ENCODE peak calls at places on chromosomes 7 and 10, in nine cellular contexts. A, Y, X, M, V, G, Q, B and C are unnamed samples. For H3K4me1, the result is how much of the 10 kb centered on the place peaks cover.

GRCh38 chr7:19369806-19370205 is 224.6 kb upstream of the FERD3L start:
- DNase-seq in Q (no peak), Y (no peak), B (no peak), A (no peak), X (no peak), V (no peak), M (no peak), G (no peak), C (no peak)

GRCh38 chr10:12332572-12333381 is 16.6 kb upstream of the CAMK1D start:
- DNase-seq in X (no peak), Y (no peak), G (no peak), M (no peak), A (no peak), Q (no peak), B (peak), V (no peak), C (no peak)

GRCh38 chr10:63700209-63700934 is 179.2 kb downstream of the REEP3 start:
- DNase-seq in A (no peak), Q (no peak), B (peak), V (peak), X (peak), Y (no peak), M (no peak), G (peak), C (peak)

GRCh38 chr10:4519691-4520402 is 306.2 kb upstream of the AKR1E2 start:
- DNase-seq in A (no peak), Q (no peak), M (no peak), Y (no peak), B (no peak), V (no peak), X (no peak), G (no peak), C (no peak)

GRCh38 chr7:27661776-27662489 is 750 bp downstream of the HIBADH start:
- DNase-seq in B (peak), X (no peak), Q (no peak), Y (no peak), V (no peak), M (peak), A (no peak), G (no peak), C (peak)

GRCh38 chr7:140898794-140899548 is 25.8 kb downstream of the BRAF start:
- DNase-seq in V (no peak), X (no peak), A (no peak), Y (no peak), M (no peak), Q (no peak), G (no peak), B (no peak), C (no peak)

GRCh38 chr7:101507791-101508252 is 121.3 kb downstream of the MYL10 start:
- DNase-seq in X (no peak), M (peak), V (peak), G (peak), Y (no peak), A (peak), B (no peak), Q (no peak), C (no peak)

GRCh38 chr7:111107989-111108388 is 17.1 kb downstream of the LRRN3 start:
- DNase-seq in Y (no peak), A (no peak), M (no peak), V (no peak), X (no peak), Q (no peak), G (no peak), B (no peak), C (no peak)

GRCh38 chr10:66637273-66638036 is 288.4 kb upstream of the LRRTM3 start:
- DNase-seq in V (no peak), Q (no peak), B (no peak), G (no peak), X (no peak), Y (no peak), M (no peak), A (no peak), C (no peak)

GRCh38 chr10:35946556-35946955 is 304.5 kb upstream of the FZD8 start:
- DNase-seq in A (no peak), Y (no peak), Q (no peak), X (no peak), B (no peak), M (no peak), G (no peak), V (no peak), C (no peak)

GRCh38 chr10:50561816-50562215 is 61.9 kb downstream of the SGMS1 start:
- DNase-seq in X (no peak), G (no peak), A (no peak), V (no peak), B (no peak), Y (no peak), M (peak), Q (no peak), C (no peak)

GRCh38 chr10:75379234-75379724 is 22.3 kb downstream of the ZNF503 start:
- DNase-seq in Q (no peak), V (no peak), X (no peak), Y (no peak), B (no peak), M (no peak), G (no peak), A (no peak), C (no peak)

GRCh38 chr10:132388901-132389630 is 7.9 kb upstream of the PWWP2B start:
- DNase-seq in M (peak), B (peak), G (no peak), Y (peak), A (no peak), Q (no peak), X (no peak), V (no peak), C (no peak)

GRCh38 chr7:81333004-81333403 is 414.2 kb upstream of the SEMA3C start:
- DNase-seq in Q (no peak), X (no peak), V (peak), B (no peak), G (no peak), A (no peak), M (no peak), Y (no peak), C (no peak)

GRCh38 chr10:75924309-75924920 is 493.0 kb downstream of the LRMDA start:
- DNase-seq in B (no peak), M (no peak), G (no peak), Q (no peak), Y (no peak), A (no peak), V (no peak), X (no peak), C (no peak)

GRCh38 chr10:12941966-12942365 is 59.5 kb downstream of the CCDC3 start:
- DNase-seq in M (no peak), B (no peak), G (no peak), Y (no peak), Q (no peak), X (no peak), A (no peak), V (no peak), C (no peak)

GRCh38 chr10:121070257-121070656 is 219.1 kb downstream of the WDR11 start:
- DNase-seq in Y (no peak), X (no peak), B (no peak), M (peak), V (no peak), Q (no peak), G (no peak), A (no peak), C (no peak)

DNA sequence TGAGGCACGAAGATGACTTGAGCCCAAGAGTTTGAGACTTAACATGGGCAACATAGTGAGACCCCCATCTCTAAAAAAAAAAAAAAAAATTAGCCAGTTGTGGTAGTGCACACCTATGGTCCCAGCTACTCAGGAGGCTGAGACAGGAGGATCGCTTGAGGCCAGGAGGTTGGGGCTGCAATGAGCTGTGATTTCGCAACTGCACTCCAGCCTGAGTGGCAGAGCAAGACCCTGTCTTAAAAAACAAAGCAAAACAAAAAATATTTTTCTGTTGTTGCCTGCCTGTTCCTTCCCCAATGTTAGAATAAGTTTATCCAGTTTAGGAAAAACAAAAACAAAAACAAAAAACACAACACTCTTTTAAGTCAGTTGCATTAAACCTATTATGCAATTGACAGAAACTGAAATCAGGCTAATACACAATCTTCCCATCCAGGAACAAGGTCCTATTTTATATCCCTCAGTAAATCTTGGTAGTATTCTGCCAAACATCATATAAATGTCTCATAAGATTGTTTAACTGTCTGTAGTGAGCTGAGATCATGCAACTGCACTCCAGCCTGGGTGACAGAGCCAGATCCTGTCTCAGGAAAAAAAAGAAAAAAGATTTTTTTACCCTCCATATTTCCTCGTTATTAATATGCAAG is 5.0 kb downstream of the PILRA start:
- DNase-seq in B (no peak), A (no peak), Q (no peak), G (no peak), V (no peak), X (no peak), M (no peak), Y (no peak), C (no peak)
- H3K4me1 ChIP-seq in B (under half), A (under half), Q (under half), G (under half), V (under half), X (under half), M (under half), Y (under half), C (under half)

GRCh38 chr10:102408081-102408727 is 10.4 kb downstream of the PSD start:
- DNase-seq in A (no peak), Y (no peak), M (no peak), Q (no peak), B (no peak), G (no peak), X (no peak), V (no peak), C (no peak)
- H3K27ac ChIP-seq in A (no peak), Y (no peak), M (no peak), Q (no peak), B (no peak), G (no peak), X (no peak), V (no peak), C (no peak)

DNA sequence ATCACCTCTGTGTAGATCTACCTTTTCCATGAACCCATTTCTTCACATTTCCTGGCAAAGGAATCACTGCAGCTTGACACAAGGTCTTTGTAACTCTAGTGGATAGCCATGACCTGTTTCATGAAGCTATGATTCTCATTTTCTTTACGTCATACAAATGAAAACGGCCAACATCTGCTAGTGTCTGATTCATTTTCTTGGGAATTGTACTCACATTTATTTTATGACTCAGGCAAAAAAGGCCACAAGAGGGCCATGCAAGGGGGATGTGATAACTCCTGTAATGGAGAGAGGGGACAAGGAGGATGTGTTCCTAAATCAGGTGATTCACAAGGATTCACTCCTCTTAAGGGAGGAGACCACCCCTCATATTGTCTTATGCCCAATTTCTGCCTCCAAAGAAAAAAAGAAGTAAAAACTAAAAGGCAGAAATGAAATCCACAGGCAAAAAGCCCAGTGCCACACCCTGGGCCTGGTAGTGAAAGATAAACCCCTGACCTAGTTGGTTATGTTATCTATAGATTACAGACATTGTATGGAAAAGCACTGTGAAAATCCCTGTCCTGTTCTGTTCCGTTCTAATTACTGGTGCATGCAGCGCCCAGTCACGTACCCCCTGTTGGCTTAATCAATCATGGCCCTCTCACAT is 249.9 kb downstream of the IPMK start:
- DNase-seq in V (peak), A (no peak), B (no peak), M (no peak), G (no peak), Y (no peak), Q (no peak), X (no peak), C (no peak)
- H3K4me1 ChIP-seq in V (under half), A (under half), B (under half), M (under half), G (under half), Y (under half), Q (under half), X (under half), C (under half)

GRCh38 chr10:116845823-116846222 is 3.5 kb upstream of the ENO4 start:
- DNase-seq in A (no peak), M (no peak), Q (no peak), B (no peak), X (no peak), G (no peak), V (no peak), Y (no peak), C (no peak)

GRCh38 chr10:116848912-116849270 is 408 bp upstream of the ENO4 start:
- DNase-seq in V (no peak), G (no peak), Y (no peak), Q (no peak), A (no peak), B (no peak), M (no peak), X (no peak), C (no peak)

GRCh38 chr10:116849271-116850057 is at the start of gene ENO4:
- DNase-seq in G (peak), B (peak), V (peak), A (peak), Y (peak), X (peak), Q (no peak), M (no peak), C (peak)

GRCh38 chr10:116850058-116850611 is 836 bp downstream of the ENO4 start:
- DNase-seq in V (no peak), G (no peak), B (no peak), Q (no peak), Y (no peak), X (no peak), M (no peak), A (no peak), C (no peak)

GRCh38 chr10:116848032-116848911 is 1.0 kb upstream of the ENO4 start:
- DNase-seq in Q (no peak), X (no peak), M (no peak), Y (no peak), B (no peak), G (no peak), V (no peak), A (no peak), C (no peak)
- H3K27ac ChIP-seq in Q (peak), X (no peak), M (no peak), Y (peak), B (no peak), G (peak), V (no peak), A (peak), C (no peak)

GRCh38 chr10:70849582-70850016 is 33.9 kb downstream of the SGPL1 start:
- DNase-seq in V (peak), X (peak), Y (no peak), Q (no peak), M (no peak), A (no peak), B (no peak), G (no peak), C (no peak)

GRCh38 chr10:70850097-70850496 is 34.3 kb downstream of the SGPL1 start:
- DNase-seq in X (no peak), M (no peak), A (no peak), V (no peak), Y (no peak), Q (no peak), B (no peak), G (no peak), C (no peak)

GRCh38 chr10:70847666-70848360 is 32.1 kb downstream of the SGPL1 start:
- DNase-seq in A (no peak), B (no peak), X (no peak), Y (no peak), G (no peak), Q (no peak), M (no peak), V (no peak), C (no peak)

GRCh38 chr10:70853031-70853430 is 35.3 kb downstream of the PCBD1 start:
- DNase-seq in Q (no peak), B (no peak), G (no peak), V (no peak), Y (no peak), M (no peak), A (no peak), X (no peak), C (no peak)

GRCh38 chr10:70851597-70852475 is 36.1 kb downstream of the SGPL1 start:
- DNase-seq in G (no peak), X (no peak), Q (no peak), M (no peak), A (no peak), B (no peak), V (no peak), Y (no peak), C (no peak)
- H3K4me1 ChIP-seq in G (under half), X (under half), Q (under half), M (under half), A (under half), B (under half), V (under half), Y (under half), C (under half)